ENCODE peak calls at places on chromosome 17, in four cellular contexts. S is GM12891, Q is K562, A is GM12878. X is an unnamed sample.

GRCh38 chr17:57739402-57740224 is 5.5 kb downstream of the CCDC182 start:
- DNase-seq in S (no peak), A (no peak), Q (peak), X (peak)

GRCh38 chr17:60678118-60678444 is 430 bp downstream of the BCAS3 start:
- DNase-seq in Q (peak), A (no peak), S (no peak), X (no peak)

GRCh38 chr17:42835732-42836131 is 2.5 kb downstream of the PSME3 start:
- DNase-seq in A (no peak), Q (no peak), S (no peak), X (no peak)

GRCh38 chr17:82527893-82528292 is 8.4 kb downstream of the FOXK2 start:
- DNase-seq in A (no peak), Q (no peak), S (no peak), X (no peak)

GRCh38 chr17:35287286-35287811 is 44.5 kb downstream of the SLFN5 start:
- DNase-seq in A (peak), Q (no peak), S (no peak), X (no peak)

GRCh38 chr17:37570527-37571093 is 38.6 kb downstream of the SYNRG start:
- DNase-seq in Q (peak), A (no peak), S (peak), X (peak)

GRCh38 chr17:17874478-17874877 is 37.7 kb upstream of the SREBF1 start:
- DNase-seq in Q (no peak), S (no peak), A (no peak), X (no peak)

GRCh38 chr17:2547176-2547575 is 35.5 kb upstream of the METTL16 start:
- DNase-seq in Q (no peak), S (no peak), A (no peak), X (no peak)

GRCh38 chr17:13273744-13274295 is 256.0 kb upstream of the ELAC2 start:
- DNase-seq in Q (no peak), A (no peak), S (no peak), X (no peak)

GRCh38 chr17:13272296-13272695 is 254.5 kb upstream of the ELAC2 start:
- DNase-seq in S (no peak), Q (no peak), A (no peak), X (no peak)

GRCh38 chr17:13266596-13266995 is 248.8 kb upstream of the ELAC2 start:
- DNase-seq in A (no peak), Q (no peak), S (no peak), X (no peak)

GRCh38 chr17:13265306-13265705 is 247.5 kb upstream of the ELAC2 start:
- DNase-seq in Q (no peak), A (no peak), S (no peak), X (no peak)

GRCh38 chr17:13269196-13269595 is 251.4 kb upstream of the ELAC2 start:
- DNase-seq in A (no peak), S (no peak), Q (no peak), X (no peak)
- TF ChIP-seq SPI1 in A (no peak), S (no peak), Q (no peak), X (no peak)

GRCh38 chr17:74569392-74570003 is 2.2 kb upstream of the CD300H start:
- DNase-seq in Q (no peak), S (no peak), A (no peak), X (peak)
- TF ChIP-seq SPI1 in Q (no peak), S (no peak), A (no peak), X (no peak)

DNA sequence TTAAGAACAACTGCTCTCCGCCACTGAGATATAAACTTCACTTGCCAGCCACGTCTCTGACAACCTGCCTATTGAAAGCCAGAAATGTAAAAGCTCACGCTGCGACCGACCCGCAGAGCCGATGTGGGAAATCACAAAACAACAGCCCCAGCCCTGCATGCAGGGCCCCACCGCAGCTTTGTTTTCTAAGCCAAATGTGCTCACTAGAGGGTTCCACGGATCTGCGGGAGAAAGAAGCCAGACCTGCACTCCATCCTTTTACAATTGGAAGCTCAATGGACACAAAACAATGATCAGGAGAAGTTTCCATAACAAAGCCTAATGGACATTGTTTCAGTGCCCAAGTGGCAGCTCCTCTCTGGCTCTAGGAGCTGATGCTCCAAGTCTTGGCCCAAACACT is 33.1 kb downstream of the WIPI1 start:
- DNase-seq in Q (no peak), A (no peak), S (no peak), X (no peak)
- TF ChIP-seq SPI1 in Q (no peak), A (no peak), S (no peak), X (no peak)

GRCh38 chr17:79749958-79750357 is 19.2 kb downstream of the ENPP7 start:
- DNase-seq in Q (no peak), S (no peak), A (no peak), X (no peak)

GRCh38 chr17:79750650-79751545 is 20.2 kb downstream of the ENPP7 start:
- DNase-seq in A (no peak), S (no peak), Q (no peak), X (no peak)

GRCh38 chr17:79748296-79749099 is 17.8 kb downstream of the ENPP7 start:
- DNase-seq in Q (no peak), S (no peak), A (no peak), X (no peak)

GRCh38 chr17:79747508-79748295 is 17.0 kb downstream of the ENPP7 start:
- DNase-seq in A (no peak), Q (no peak), S (no peak), X (no peak)

DNA sequence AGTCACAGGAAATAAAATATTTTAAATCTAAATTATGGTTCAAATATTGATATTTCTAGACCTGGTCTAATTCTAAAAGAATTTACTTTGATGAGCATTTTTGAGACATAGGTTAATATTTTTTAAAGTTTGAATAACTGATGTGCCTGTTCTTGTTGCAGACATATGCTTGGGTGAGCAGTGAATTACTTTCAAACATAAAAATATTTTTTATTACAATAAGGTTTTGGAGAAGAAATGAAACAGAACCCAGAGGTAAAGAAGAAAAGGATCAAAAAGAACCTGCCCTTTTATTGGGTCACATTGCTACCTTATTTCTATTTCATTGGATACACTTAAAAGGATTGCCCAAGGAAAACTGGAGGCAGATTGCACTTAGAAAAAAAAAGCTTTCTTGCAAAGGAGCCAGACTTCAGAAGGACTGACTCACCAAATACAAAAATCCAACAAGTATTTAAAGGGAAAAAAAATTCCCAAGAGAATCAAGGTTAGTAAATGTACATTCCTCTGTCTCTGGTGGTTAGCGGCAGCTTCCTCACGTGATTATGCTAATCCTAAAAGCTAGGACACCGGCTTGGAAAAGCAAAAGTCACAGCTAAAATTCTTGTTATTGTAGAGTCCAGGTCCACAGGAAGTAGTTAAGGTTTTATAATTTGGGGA is 18.5 kb downstream of the ENPP7 start:
- DNase-seq in S (no peak), A (no peak), Q (no peak), X (no peak)
- TF ChIP-seq SPI1 in S (no peak), A (no peak), Q (no peak), X (no peak)

GRCh38 chr17:49841548-49841947 is 6.3 kb downstream of the TAC4 start:
- DNase-seq in S (no peak), A (no peak), Q (no peak), X (no peak)
- TF ChIP-seq SPI1 in S (no peak), A (no peak), Q (no peak), X (no peak)

DNA sequence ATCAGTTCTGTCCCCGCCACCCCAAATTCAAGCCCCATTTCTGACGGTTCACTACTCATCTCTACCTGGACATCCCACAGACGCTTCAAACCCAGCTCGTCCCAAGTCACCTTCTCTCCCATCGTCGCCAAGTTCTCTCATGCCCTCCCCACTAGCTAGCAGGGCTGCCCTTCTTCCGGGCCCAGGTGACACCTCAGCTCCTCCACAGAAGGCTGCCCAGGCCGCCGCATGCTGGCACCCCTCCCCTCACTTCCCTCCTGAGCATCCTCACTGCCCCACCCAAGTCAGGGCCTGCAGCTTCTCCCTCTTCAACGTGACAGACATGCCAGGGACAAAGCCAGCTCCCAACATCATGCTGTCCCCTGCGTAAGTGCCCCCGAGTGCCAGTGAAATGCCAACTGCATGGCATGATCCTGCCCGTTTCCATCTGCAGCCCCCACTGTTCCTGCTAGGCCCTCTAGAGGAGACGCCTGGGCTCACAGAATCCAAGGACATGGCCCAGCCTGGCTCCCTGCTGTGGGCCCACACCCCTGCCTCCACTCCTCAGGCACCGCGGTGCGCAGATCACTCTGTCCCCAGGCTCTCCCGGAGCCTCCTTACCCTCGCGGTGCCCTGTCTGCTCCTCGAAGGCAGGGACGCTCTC is 5.9 kb downstream of the CYB561 start:
- DNase-seq in S (no peak), Q (no peak), A (no peak), X (no peak)
- TF ChIP-seq SPI1 in S (no peak), Q (no peak), A (no peak), X (no peak)

DNA sequence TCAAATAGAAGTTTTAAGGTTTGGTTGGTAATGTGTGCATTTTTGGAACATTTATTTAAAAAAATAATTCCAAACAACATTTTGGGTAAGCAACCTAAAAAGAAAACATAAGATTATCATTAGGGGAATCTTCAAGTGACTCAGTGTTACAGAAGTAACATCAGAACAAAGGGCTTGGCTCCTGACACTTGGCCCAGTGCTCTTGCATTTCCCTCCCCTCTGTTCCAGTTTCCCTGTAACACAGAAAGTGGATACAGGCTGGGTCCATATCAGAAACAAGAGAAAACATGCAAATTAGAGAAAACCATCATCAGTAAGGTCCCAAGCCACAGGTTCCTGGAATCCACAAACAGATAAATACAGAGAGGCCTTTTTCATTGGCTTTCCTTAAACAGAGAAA is 40.1 kb downstream of the SKAP1 start:
- DNase-seq in S (no peak), A (no peak), Q (no peak), X (no peak)
- TF ChIP-seq SPI1 in S (no peak), A (no peak), Q (no peak), X (no peak)

X was measured in HL-60.